ENCODE peak calls at places on chromosomes 12 and 14, in five cellular contexts. O is left ventricle myocardium inferior, X is heart left ventricle, W is gastrocnemius medialis, C is MM.1S. Q is an unnamed sample. For H3K9me3, the result is how much of the 10 kb centered on the place peaks cover.

GRCh38 chr12:1360812-1361211 is 233.6 kb downstream of the FBXL14 start:
- DNase-seq in W (no peak), C (no peak), X (no peak), O (no peak), Q (no peak)

GRCh38 chr14:92425101-92425500 is 88.5 kb upstream of the RIN3 start:
- DNase-seq in W (no peak), X (no peak), O (no peak), C (no peak), Q (no peak)

GRCh38 chr14:59190372-59190771 is 1.9 kb downstream of the DAAM1 start:
- DNase-seq in O (no peak), W (no peak), X (peak), C (no peak), Q (no peak)

GRCh38 chr14:95886366-95886765 is 9.7 kb downstream of the TUNAR start:
- DNase-seq in X (no peak), O (no peak), C (no peak), W (no peak), Q (no peak)

GRCh38 chr12:591571-592505 is 71.4 kb downstream of the NINJ2 start:
- DNase-seq in W (peak), O (peak), X (peak), C (no peak), Q (peak)

GRCh38 chr14:74973003-74973614 is 17.7 kb upstream of the PGF start:
- DNase-seq in X (peak), W (peak), O (peak), C (peak), Q (no peak)

GRCh38 chr14:67577909-67578749 is 21.9 kb downstream of the PIGH start:
- DNase-seq in C (no peak), W (no peak), X (no peak), O (no peak), Q (no peak)

GRCh38 chr12:25404955-25405354 is 148.1 kb downstream of the LMNTD1 start:
- DNase-seq in O (no peak), C (no peak), X (no peak), W (no peak), Q (no peak)

GRCh38 chr14:99758121-99758871 is 34.9 kb upstream of the EML1 start:
- DNase-seq in X (no peak), W (no peak), C (no peak), O (no peak), Q (no peak)

GRCh38 chr12:38099686-38100085 is 216.9 kb upstream of the ALG10B start:
- DNase-seq in O (no peak), C (no peak), W (no peak), X (no peak), Q (no peak)
- H3K9me3 ChIP-seq in O (under half), C (under half), W (under half), X (under half), Q (under half)

GRCh38 chr14:105941226-105942166 is 415.1 kb downstream of the TMEM121 start:
- DNase-seq in X (no peak), O (no peak), W (no peak), C (no peak), Q (no peak)

GRCh38 chr14:105938055-105938863 is 411.9 kb downstream of the TMEM121 start:
- DNase-seq in W (no peak), X (no peak), C (no peak), O (no peak), Q (no peak)

GRCh38 chr14:105940534-105941225 is 414.3 kb downstream of the TMEM121 start:
- DNase-seq in X (no peak), O (no peak), W (no peak), C (no peak), Q (no peak)

GRCh38 chr14:105938959-105939358 is 412.6 kb downstream of the TMEM121 start:
- DNase-seq in X (no peak), C (no peak), O (no peak), W (no peak), Q (no peak)

DNA sequence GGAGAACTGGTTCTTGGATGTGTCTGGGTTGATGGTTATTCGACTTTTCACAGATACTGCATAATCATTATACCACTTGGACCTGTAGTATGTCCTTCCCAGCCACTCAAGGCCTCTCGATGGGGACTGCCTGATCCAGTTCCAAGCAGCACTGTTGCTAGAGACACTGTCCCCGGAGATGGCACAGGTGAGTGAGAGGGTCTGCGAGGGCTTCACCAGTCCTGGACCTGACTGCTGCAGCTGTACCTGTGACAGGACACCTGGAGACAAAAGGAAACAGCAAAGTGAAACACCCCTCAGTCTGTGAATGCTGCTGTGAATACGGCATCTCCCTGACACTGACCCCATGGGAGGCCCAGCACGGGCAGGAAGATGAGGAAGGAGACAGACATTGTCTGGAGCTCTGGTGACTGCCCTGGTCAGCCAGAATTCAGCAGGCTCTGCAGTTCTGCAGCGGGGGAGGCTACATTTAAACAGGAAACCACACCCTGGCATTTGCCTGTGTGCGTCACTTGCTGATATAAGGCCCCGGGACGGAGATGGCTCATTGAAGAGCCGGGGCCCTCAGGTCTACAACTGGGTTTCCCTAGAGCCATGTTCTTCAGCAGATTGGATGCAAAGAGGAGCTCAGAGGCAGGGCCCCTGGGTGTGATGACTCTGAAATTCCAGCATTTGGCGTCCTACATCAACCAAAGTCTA is 413.6 kb downstream of the TMEM121 start:
- DNase-seq in C (no peak), O (no peak), X (no peak), W (no peak), Q (no peak)
- H3K9me3 ChIP-seq in C (under half), O (half or more), X (under half), W (under half), Q (under half)

GRCh38 chr14:55316528-55316927 is 45.3 kb downstream of the FBXO34 start:
- DNase-seq in O (no peak), W (no peak), X (no peak), C (no peak), Q (no peak)

GRCh38 chr14:55313480-55313879 is 42.3 kb downstream of the FBXO34 start:
- DNase-seq in W (no peak), O (no peak), C (no peak), X (no peak), Q (no peak)

GRCh38 chr14:55317503-55317902 is 46.3 kb downstream of the FBXO34 start:
- DNase-seq in C (no peak), O (no peak), X (no peak), W (no peak), Q (no peak)

GRCh38 chr14:55317907-55318306 is 46.7 kb downstream of the FBXO34 start:
- DNase-seq in W (no peak), C (no peak), X (no peak), O (no peak), Q (no peak)

DNA sequence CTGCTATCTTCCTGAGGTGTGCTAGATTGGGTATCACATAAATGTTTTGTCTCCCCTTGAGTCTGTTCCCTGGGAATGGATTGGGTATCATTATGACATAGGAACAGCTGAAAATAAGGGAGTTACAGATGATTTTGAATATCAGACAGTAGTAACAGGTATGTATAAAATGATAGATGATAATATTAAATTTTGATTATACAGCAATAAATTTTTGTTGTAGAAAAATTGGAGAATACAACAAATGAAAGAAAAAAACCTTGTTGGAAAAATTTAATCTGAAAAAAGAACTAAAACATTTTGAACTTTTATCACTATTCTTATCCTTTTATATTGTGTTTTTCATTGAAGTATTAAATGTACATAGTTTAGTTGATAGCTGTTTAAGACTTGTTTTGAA is 43.2 kb downstream of the FBXO34 start:
- DNase-seq in W (no peak), X (no peak), C (no peak), O (no peak), Q (no peak)
- H3K9me3 ChIP-seq in W (under half), X (under half), C (under half), O (under half), Q (under half)

GRCh38 chr12:133235401-133236112 is at the start of gene ANHX:
- DNase-seq in C (no peak), W (no peak), O (no peak), X (no peak), Q (no peak)
- H3K9me3 ChIP-seq in C (under half), W (under half), O (under half), X (under half), Q (under half)

Q was measured in pancreas.